ENCODE peak calls at places on chromosomes 5 and 9, in nine cellular contexts. P is OCI-M1; J is posterior vena cava; M is AG08396; L is RKO; B is SJSA1; U is WTC11; A is Peyer's patch; R is stimulated activated CD4-positive, alpha-beta T cell treated with anti-CD3 and anti-CD28 coated beads, Interleukin-12 subunit alpha, Interleukin-12 subunit beta, amount 100 ng/mL, for 24 hours. T is an unnamed sample.

GRCh38 chr5:172325452-172325851 is 41.9 kb upstream of the UBTD2 start:
- DNase-seq in L (no peak), B (no peak), J (peak), U (no peak), A (no peak), M (no peak), R (no peak), P (no peak), T (no peak)

GRCh38 chr9:129005336-129005997 is 22.7 kb downstream of the SH3GLB2 start:
- DNase-seq in B (no peak), J (no peak), U (no peak), P (no peak), L (no peak), R (no peak), M (no peak), A (no peak), T (no peak)

GRCh38 chr5:134092875-134093274 is 21.6 kb upstream of the TCF7 start:
- DNase-seq in M (no peak), P (no peak), U (no peak), J (peak), L (peak), R (no peak), B (no peak), A (no peak), T (no peak)

GRCh38 chr5:146188358-146188757 is 5.9 kb upstream of the LARS1 start:
- DNase-seq in M (peak), J (no peak), L (peak), P (no peak), R (no peak), B (peak), A (no peak), U (no peak), T (no peak)

GRCh38 chr5:14400085-14400484 is 181.5 kb upstream of the OTULINL start:
- DNase-seq in U (no peak), A (no peak), R (no peak), L (no peak), B (peak), M (peak), J (no peak), P (no peak), T (no peak)

GRCh38 chr5:57598756-57599155 is 116.1 kb upstream of the ACTBL2 start:
- DNase-seq in M (peak), L (peak), A (no peak), B (peak), R (no peak), J (no peak), P (no peak), U (no peak), T (no peak)

GRCh38 chr9:19074836-19075235 is 25.6 kb downstream of the RRAGA start:
- DNase-seq in M (no peak), R (no peak), B (peak), U (no peak), P (no peak), J (no peak), A (no peak), L (no peak), T (no peak)

GRCh38 chr9:16824545-16825041 is 45.9 kb downstream of the BNC2 start:
- DNase-seq in P (peak), R (no peak), L (peak), A (no peak), U (no peak), M (no peak), J (no peak), B (peak), T (peak)

GRCh38 chr5:1747079-1747802 is 52.4 kb downstream of the MRPL36 start:
- DNase-seq in M (no peak), A (no peak), L (no peak), U (peak), R (no peak), P (no peak), B (no peak), J (peak), T (no peak)

GRCh38 chr5:154385236-154385512 is 60.6 kb upstream of the SAP30L start:
- DNase-seq in P (no peak), M (no peak), L (no peak), U (no peak), R (no peak), A (peak), J (no peak), B (no peak), T (no peak)

GRCh38 chr5:79562351-79563246 is 48.7 kb upstream of the HOMER1 start:
- DNase-seq in J (no peak), L (peak), P (peak), U (no peak), B (peak), A (no peak), M (peak), R (no peak), T (no peak)

T was measured in KBM-7.